ENCODE peak calls at places on chromosomes 16 and 17, in six cellular contexts. N, Q, R, A, H and F are unnamed samples.

GRCh38 chr17:17109896-17110295 is 67.6 kb downstream of the MPRIP start:
- DNase-seq in N (no peak), H (no peak), Q (no peak), R (peak; percentile 24), A (no peak), F (no peak)

GRCh38 chr17:7281953-7282751 is 634 bp downstream of the SLC2A4 start:
- DNase-seq in H (no peak), Q (no peak), N (no peak), R (no peak), A (no peak), F (no peak)

GRCh38 chr16:66366433-66367299 is at the start of gene CDH5:
- DNase-seq in A (no peak), R (no peak), Q (no peak), H (peak; percentile 18), N (no peak), F (peak; percentile 17)

GRCh38 chr17:79615446-79615845 is 4.6 kb upstream of the RBFOX3 start:
- DNase-seq in R (no peak), Q (no peak), H (no peak), N (no peak), A (no peak), F (no peak)

GRCh38 chr17:9230346-9230745 is 209.0 kb downstream of the NTN1 start:
- DNase-seq in Q (no peak), H (peak; percentile 41), A (no peak), R (no peak), N (no peak), F (no peak)

GRCh38 chr16:13957197-13958078 is 37.5 kb downstream of the ERCC4 start:
- DNase-seq in Q (no peak), R (no peak), H (peak; percentile 96), N (peak; percentile 38), A (no peak), F (no peak)

GRCh38 chr17:57356153-57356721 is 99.9 kb downstream of the MSI2 start:
- DNase-seq in R (no peak), N (no peak), H (no peak), A (no peak), Q (no peak), F (no peak)

GRCh38 chr16:14109782-14110727 is 38.9 kb downstream of the MRTFB start:
- DNase-seq in H (no peak), N (no peak), Q (no peak), A (no peak), R (no peak), F (no peak)

GRCh38 chr16:16143038-16143763 is 80.1 kb downstream of the ABCC6 start:
- DNase-seq in Q (no peak), R (no peak), N (no peak), H (peak; percentile 21), A (no peak), F (no peak)

GRCh38 chr16:71626018-71626857 is at the start of gene MARVELD3:
- DNase-seq in N (peak; percentile 18), R (no peak), Q (no peak), H (no peak), A (no peak), F (no peak)

GRCh38 chr16:48860341-48860740 is 250.4 kb upstream of the N4BP1 start:
- DNase-seq in Q (no peak), N (no peak), R (no peak), H (no peak), A (no peak), F (no peak)

GRCh38 chr17:47687748-47688147 is 6.2 kb upstream of the TBKBP1 start:
- DNase-seq in R (no peak), N (no peak), Q (no peak), A (no peak), H (peak; percentile 58), F (peak; percentile 13)

GRCh38 chr17:57823469-57824401 is 26.1 kb downstream of the MRPS23 start:
- DNase-seq in R (no peak), Q (no peak), N (peak; percentile 41), A (no peak), H (peak; percentile 21), F (no peak)

GRCh38 chr17:81254955-81255717 is 16.0 kb downstream of the NDUFAF8 start:
- DNase-seq in R (no peak), N (peak; percentile 10), A (no peak), H (peak; percentile 79), Q (no peak), F (peak; percentile 60)